ENCODE peak calls at places on chromosome 15, in four cellular contexts. H is psoas muscle, V is AG10803, C is esophagus squamous epithelium. Y is an unnamed sample.

GRCh38 chr15:56965614-56966013 is 47.2 kb downstream of the TCF12 start:
- DNase-seq in H (no peak), V (no peak), C (no peak), Y (no peak)

GRCh38 chr15:80906159-80906775 is 83.4 kb downstream of the MESD start:
- DNase-seq in H (peak; percentile 57), V (peak; percentile 43), C (no peak), Y (no peak)

GRCh38 chr15:33358303-33358702 is 47.5 kb downstream of the RYR3 start:
- DNase-seq in H (no peak), V (no peak), C (no peak), Y (no peak)

GRCh38 chr15:66670698-66671580 is 31.1 kb upstream of the SMAD6 start:
- DNase-seq in H (no peak), V (no peak), C (no peak), Y (no peak)

GRCh38 chr15:25933456-25934158 is 70.5 kb upstream of the ATP10A start:
- DNase-seq in H (peak; percentile 80), V (peak; percentile 87), C (no peak), Y (peak; percentile 69)

GRCh38 chr15:65619636-65620290 is 2.0 kb upstream of the SLC24A1 start:
- DNase-seq in H (no peak), V (no peak), C (no peak), Y (no peak)

GRCh38 chr15:25179673-25180511 is 225.1 kb downstream of the SNRPN start:
- DNase-seq in H (peak; percentile 8), V (no peak), C (no peak), Y (peak; percentile 9)

GRCh38 chr15:65963358-65963757 is 94.1 kb downstream of the RAB11A start:
- DNase-seq in H (no peak), V (no peak), C (no peak), Y (no peak)

GRCh38 chr15:66156310-66156975 is 97.1 kb downstream of the MEGF11 start:
- DNase-seq in H (no peak), V (no peak), C (no peak), Y (no peak)

GRCh38 chr15:52503788-52504496 is 24.7 kb downstream of the MYO5A start:
- DNase-seq in H (no peak), V (no peak), C (no peak), Y (no peak)

GRCh38 chr15:91252756-91253155 is 152.7 kb downstream of the SV2B start:
- DNase-seq in H (no peak), V (no peak), C (no peak), Y (no peak)

GRCh38 chr15:95975212-95975611 is 355.3 kb upstream of the NR2F2 start:
- DNase-seq in H (no peak), V (no peak), C (no peak), Y (no peak)

GRCh38 chr15:73005450-73005849 is 46.8 kb upstream of the NEO1 start:
- DNase-seq in H (no peak), V (no peak), C (no peak), Y (no peak)

GRCh38 chr15:71515375-71516186 is 294.8 kb upstream of the NR2E3 start:
- DNase-seq in H (no peak), V (no peak), C (no peak), Y (no peak)

GRCh38 chr15:43518073-43518761 is 809 bp downstream of the MAP1A start:
- DNase-seq in H (no peak), V (peak; percentile 42), C (no peak), Y (no peak)

DNA sequence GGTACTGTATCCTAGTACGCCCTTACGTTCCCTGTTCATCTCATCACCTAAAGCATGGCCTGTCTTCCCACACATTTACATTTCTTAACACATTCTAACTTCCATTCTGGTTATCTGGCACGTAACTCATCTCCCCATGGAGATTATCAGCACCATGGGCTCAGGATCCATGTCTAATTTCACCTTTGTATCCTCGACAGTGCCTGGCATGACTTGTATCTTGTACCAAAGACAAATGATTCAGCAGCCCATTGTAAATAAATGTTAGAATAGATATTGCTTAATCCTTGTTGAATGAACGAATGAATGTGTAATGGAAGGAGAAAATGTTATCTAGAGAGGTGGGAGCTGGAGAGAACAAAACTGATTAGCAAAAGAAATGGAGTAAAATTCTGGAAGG is 69.7 kb upstream of the TPM1 start:
- DNase-seq in H (no peak), V (peak; percentile 40), C (no peak), Y (no peak)
- TF ChIP-seq CTCF in H (no peak), V (no peak), C (no peak), Y (no peak)

GRCh38 chr15:47407692-47408091 is 309.6 kb upstream of the SEMA6D start:
- DNase-seq in H (no peak), V (no peak), C (no peak), Y (no peak)
- TF ChIP-seq CTCF in H (no peak), V (no peak), C (no peak), Y (no peak)

DNA sequence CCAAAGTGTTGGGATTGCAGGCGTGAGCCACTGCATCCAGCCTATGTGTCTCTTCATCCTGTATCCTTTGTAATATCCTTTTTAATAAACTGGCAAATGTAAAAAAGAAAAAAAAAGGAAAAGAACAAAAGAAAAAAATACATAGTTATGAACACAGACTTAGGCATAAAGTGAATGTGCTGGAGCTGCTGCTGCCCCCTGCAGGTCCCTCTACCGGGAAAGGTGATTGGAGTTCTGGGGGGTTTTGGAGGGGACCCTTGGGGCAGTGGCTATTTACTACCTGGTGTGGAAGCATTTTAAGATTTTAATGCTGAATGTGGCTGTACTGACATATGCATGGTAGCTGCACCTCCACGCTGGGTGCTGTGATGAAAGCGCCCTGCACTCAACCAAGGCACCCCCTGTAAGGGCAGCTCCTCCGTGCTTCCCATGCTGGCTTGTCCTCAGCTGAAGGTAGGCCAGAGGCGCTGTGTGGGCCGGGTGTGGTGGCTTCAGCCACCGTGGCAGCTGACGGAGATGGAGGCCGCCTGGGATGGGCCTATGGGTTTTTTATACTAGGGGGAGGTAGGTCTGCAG is 49.9 kb downstream of the RPLP1 start:
- DNase-seq in H (no peak), V (no peak), C (no peak), Y (no peak)
- TF ChIP-seq CTCF in H (peak; percentile 8), V (peak; percentile 17), C (no peak), Y (peak; percentile 38)

DNA sequence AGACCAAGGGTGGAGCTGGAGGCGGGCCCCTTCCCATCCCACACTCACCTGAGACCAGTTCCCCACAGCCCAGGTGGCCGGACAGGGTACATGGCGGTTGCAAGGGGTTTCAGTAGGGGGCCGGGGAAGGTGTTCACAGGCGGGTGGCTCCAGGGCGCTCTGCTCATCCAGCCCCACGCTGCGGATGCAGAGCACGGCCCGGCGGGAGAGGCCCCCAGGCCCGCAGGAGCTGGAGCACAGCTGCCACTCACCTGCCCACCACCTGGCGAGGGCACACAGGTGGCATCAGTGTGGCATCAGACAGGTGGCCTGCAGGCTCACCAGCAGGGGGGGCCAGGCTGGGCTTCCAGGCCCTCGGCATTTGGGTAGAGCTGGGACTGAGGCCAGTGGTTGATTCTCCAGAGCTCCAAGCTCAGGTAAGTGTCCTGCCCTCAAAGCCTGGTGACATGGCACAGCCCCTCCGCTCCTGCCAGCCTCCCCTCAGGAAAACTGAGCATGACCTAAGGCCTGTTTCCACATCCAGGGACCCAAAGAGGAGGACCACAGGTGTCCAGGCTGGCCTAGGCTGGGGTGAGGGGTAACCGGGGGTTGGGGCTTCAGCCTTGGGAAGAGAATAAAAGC is 43.8 kb downstream of the ADAMTS7 start:
- DNase-seq in H (peak; percentile 39), V (no peak), C (no peak), Y (no peak)
- TF ChIP-seq CTCF in H (no peak), V (no peak), C (no peak), Y (no peak)